ENCODE peak calls at places on chromosomes 4 and X, in four cellular contexts. S, A, K and H are unnamed samples.

GRCh38 chr4:103498161-103499070 is 221.4 kb downstream of the TACR3 start:
- DNase-seq in S (peak), A (no peak), K (no peak), H (no peak)

GRCh38 chr4:177079327-177079726 is 230.3 kb upstream of the NEIL3 start:
- DNase-seq in S (no peak), A (no peak), K (no peak), H (no peak)

GRCh38 chr4:100823066-100823992 is 305.5 kb upstream of the EMCN start:
- DNase-seq in S (no peak), A (no peak), K (peak), H (no peak)

GRCh38 chr4:70505152-70505748 is 13.1 kb upstream of the AMTN start:
- DNase-seq in S (peak), A (peak), K (peak), H (no peak)

GRCh38 chr4:168374772-168375523 is 56.4 kb upstream of the DDX60 start:
- DNase-seq in S (no peak), A (no peak), K (no peak), H (no peak)

GRCh38 chr4:83454626-83455025 is 997 bp downstream of the HELQ start:
- DNase-seq in S (no peak), A (no peak), K (no peak), H (no peak)

GRCh38 chrX:47595701-47596655 is 13.7 kb downstream of the TIMP1 start:
- DNase-seq in S (no peak), A (no peak), K (no peak), H (peak)

GRCh38 chr4:108683479-108683878 is 33.1 kb downstream of the OSTC start:
- DNase-seq in S (no peak), A (no peak), K (no peak), H (no peak)

GRCh38 chr4:78325244-78326187 is 226.1 kb upstream of the ANXA3 start:
- DNase-seq in S (no peak), A (no peak), K (no peak), H (no peak)

GRCh38 chr4:52266537-52267137 is 215.5 kb downstream of the SPATA18 start:
- DNase-seq in S (no peak), A (no peak), K (no peak), H (no peak)

GRCh38 chr4:99564921-99565320 is 1.1 kb upstream of the TRMT10A start:
- DNase-seq in S (no peak), A (no peak), K (no peak), H (no peak)

GRCh38 chrX:134727363-134727762 is 69.1 kb upstream of the PLAC1 start:
- DNase-seq in S (no peak), A (no peak), K (no peak), H (no peak)

GRCh38 chr4:54005475-54005874 is 58.9 kb downstream of the CHIC2 start:
- DNase-seq in S (no peak), A (no peak), K (no peak), H (no peak)

GRCh38 chr4:113618205-113618604 is 143.3 kb downstream of the CAMK2D start:
- DNase-seq in S (no peak), A (no peak), K (no peak), H (no peak)

GRCh38 chrX:103442536-103442901 is 66.2 kb downstream of the BEX3 start:
- DNase-seq in S (no peak), A (no peak), K (no peak), H (no peak)

GRCh38 chrX:121570072-121570841 is 522.8 kb downstream of the GLUD2 start:
- DNase-seq in S (no peak), A (no peak), K (no peak), H (no peak)

GRCh38 chrX:72382199-72382590 is 76.5 kb upstream of the CITED1 start:
- DNase-seq in S (no peak), A (no peak), K (no peak), H (no peak)

GRCh38 chr4:185925910-185926360 is 113.9 kb upstream of the SORBS2 start:
- DNase-seq in S (no peak), A (no peak), K (no peak), H (no peak)

GRCh38 chr4:3489451-3489962 is 26.4 kb downstream of the DOK7 start:
- DNase-seq in S (no peak), A (no peak), K (no peak), H (no peak)

GRCh38 chr4:175386776-175387507 is 425.1 kb downstream of the GPM6A start:
- DNase-seq in S (no peak), A (no peak), K (no peak), H (no peak)

GRCh38 chr4:6001965-6002833 is 16.0 kb downstream of the C4orf50 start:
- DNase-seq in S (no peak), A (no peak), K (no peak), H (no peak)

GRCh38 chr4:153799708-153800074 is 10.8 kb upstream of the SFRP2 start:
- DNase-seq in S (no peak), A (no peak), K (no peak), H (no peak)
- TF ChIP-seq CTCF in S (no peak), A (no peak), K (no peak), H (no peak)

GRCh38 chrX:23900220-23900797 is 7.4 kb downstream of the APOO start:
- DNase-seq in S (no peak), A (no peak), K (peak), H (no peak)

GRCh38 chrX:23901065-23901464 is 6.7 kb downstream of the APOO start:
- DNase-seq in S (no peak), A (no peak), K (peak), H (no peak)

GRCh38 chrX:23904096-23904495 is 3.6 kb downstream of the APOO start:
- DNase-seq in S (no peak), A (no peak), K (no peak), H (no peak)

GRCh38 chrX:23901805-23902204 is 5.9 kb downstream of the APOO start:
- DNase-seq in S (no peak), A (no peak), K (peak), H (no peak)

GRCh38 chrX:23902419-23902818 is 5.3 kb downstream of the APOO start:
- DNase-seq in S (no peak), A (no peak), K (no peak), H (no peak)
- TF ChIP-seq CTCF in S (peak), A (peak), K (peak), H (peak)

GRCh38 chrX:69285401-69285871 is 120.2 kb upstream of the PJA1 start:
- DNase-seq in S (no peak), A (no peak), K (no peak), H (no peak)
- TF ChIP-seq CTCF in S (no peak), A (no peak), K (no peak), H (no peak)

DNA sequence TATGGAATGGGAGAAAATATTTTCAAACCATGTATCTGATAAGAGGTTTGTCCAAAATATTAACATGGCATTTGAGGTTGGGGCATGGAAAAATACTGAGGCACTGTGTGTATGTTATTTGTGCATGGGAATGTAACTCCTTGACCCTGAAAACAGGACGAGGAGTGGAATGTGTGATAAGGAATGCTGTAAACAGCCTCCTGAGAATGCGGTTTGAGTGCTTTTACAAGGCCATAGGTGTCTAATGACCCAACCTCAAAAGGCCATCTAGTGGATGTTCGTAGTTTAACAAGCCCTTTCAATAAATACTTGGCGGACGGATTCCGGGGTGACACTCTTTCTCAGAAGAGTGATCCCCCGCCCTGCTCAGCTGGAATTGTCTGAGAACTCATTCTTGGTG is 162.9 kb upstream of the USP9X start:
- DNase-seq in S (no peak), A (no peak), K (no peak), H (no peak)
- TF ChIP-seq CTCF in S (peak), A (no peak), K (no peak), H (peak)